ENCODE peak calls at places on chromosomes 11 and 22, in seven cellular contexts. One of them, this sample, is unnamed.

GRCh38 chr11:24496728-24497396 is at the start of gene LUZP2:
- DNase-seq in dorsolateral prefrontal cortex: peak; percentile 40
- DNase-seq in NB4: no peak
- DNase-seq in small intestine: no peak
- DNase-seq in CD4-positive, CD25-positive, alpha-beta regulatory T cell: no peak
- DNase-seq in A549: no peak
- DNase-seq in GM23248: peak; percentile 60
- DNase-seq in this sample: peak; percentile 69

GRCh38 chr22:18060646-18061620 is 16.9 kb upstream of the PEX26 start:
- DNase-seq in dorsolateral prefrontal cortex: no peak
- DNase-seq in NB4: no peak
- DNase-seq in small intestine: peak; percentile 88
- DNase-seq in CD4-positive, CD25-positive, alpha-beta regulatory T cell: no peak
- DNase-seq in A549: peak; percentile 80
- DNase-seq in GM23248: peak; percentile 88
- DNase-seq in this sample: no peak

GRCh38 chr11:61477734-61478148 is 30.8 kb upstream of the LRRC10B start:
- DNase-seq in dorsolateral prefrontal cortex: no peak
- DNase-seq in NB4: peak; percentile 56
- DNase-seq in small intestine: peak; percentile 18
- DNase-seq in CD4-positive, CD25-positive, alpha-beta regulatory T cell: peak; percentile 38
- DNase-seq in A549: peak; percentile 37
- DNase-seq in GM23248: peak; percentile 56
- DNase-seq in this sample: peak; percentile 76

GRCh38 chr11:118838905-118839553 is 44.7 kb upstream of the CXCR5 start:
- DNase-seq in dorsolateral prefrontal cortex: no peak
- DNase-seq in NB4: peak; percentile 55
- DNase-seq in small intestine: no peak
- DNase-seq in CD4-positive, CD25-positive, alpha-beta regulatory T cell: no peak
- DNase-seq in A549: no peak
- DNase-seq in GM23248: peak; percentile 26
- DNase-seq in this sample: no peak

GRCh38 chr11:109241988-109242387 is 180.0 kb upstream of the C11orf87 start:
- DNase-seq in dorsolateral prefrontal cortex: no peak
- DNase-seq in NB4: no peak
- DNase-seq in small intestine: no peak
- DNase-seq in CD4-positive, CD25-positive, alpha-beta regulatory T cell: no peak
- DNase-seq in A549: no peak
- DNase-seq in GM23248: peak; percentile 35
- DNase-seq in this sample: no peak

GRCh38 chr11:96097844-96098421 is 174.0 kb upstream of the MTMR2 start:
- DNase-seq in dorsolateral prefrontal cortex: no peak
- DNase-seq in NB4: no peak
- DNase-seq in small intestine: peak; percentile 74
- DNase-seq in CD4-positive, CD25-positive, alpha-beta regulatory T cell: no peak
- DNase-seq in A549: no peak
- DNase-seq in GM23248: peak; percentile 47
- DNase-seq in this sample: no peak

GRCh38 chr11:122642472-122642922 is 13.0 kb upstream of the UBASH3B start:
- DNase-seq in dorsolateral prefrontal cortex: no peak
- DNase-seq in NB4: no peak
- DNase-seq in small intestine: no peak
- DNase-seq in CD4-positive, CD25-positive, alpha-beta regulatory T cell: no peak
- DNase-seq in A549: peak; percentile 95
- DNase-seq in GM23248: peak; percentile 92
- DNase-seq in this sample: no peak

GRCh38 chr22:23183107-23183698 is 2.9 kb downstream of the BCR start:
- DNase-seq in dorsolateral prefrontal cortex: peak; percentile 83
- DNase-seq in NB4: peak; percentile 61
- DNase-seq in small intestine: peak; percentile 38
- DNase-seq in CD4-positive, CD25-positive, alpha-beta regulatory T cell: no peak
- DNase-seq in A549: no peak
- DNase-seq in GM23248: peak; percentile 75
- DNase-seq in this sample: peak; percentile 74

DNA sequence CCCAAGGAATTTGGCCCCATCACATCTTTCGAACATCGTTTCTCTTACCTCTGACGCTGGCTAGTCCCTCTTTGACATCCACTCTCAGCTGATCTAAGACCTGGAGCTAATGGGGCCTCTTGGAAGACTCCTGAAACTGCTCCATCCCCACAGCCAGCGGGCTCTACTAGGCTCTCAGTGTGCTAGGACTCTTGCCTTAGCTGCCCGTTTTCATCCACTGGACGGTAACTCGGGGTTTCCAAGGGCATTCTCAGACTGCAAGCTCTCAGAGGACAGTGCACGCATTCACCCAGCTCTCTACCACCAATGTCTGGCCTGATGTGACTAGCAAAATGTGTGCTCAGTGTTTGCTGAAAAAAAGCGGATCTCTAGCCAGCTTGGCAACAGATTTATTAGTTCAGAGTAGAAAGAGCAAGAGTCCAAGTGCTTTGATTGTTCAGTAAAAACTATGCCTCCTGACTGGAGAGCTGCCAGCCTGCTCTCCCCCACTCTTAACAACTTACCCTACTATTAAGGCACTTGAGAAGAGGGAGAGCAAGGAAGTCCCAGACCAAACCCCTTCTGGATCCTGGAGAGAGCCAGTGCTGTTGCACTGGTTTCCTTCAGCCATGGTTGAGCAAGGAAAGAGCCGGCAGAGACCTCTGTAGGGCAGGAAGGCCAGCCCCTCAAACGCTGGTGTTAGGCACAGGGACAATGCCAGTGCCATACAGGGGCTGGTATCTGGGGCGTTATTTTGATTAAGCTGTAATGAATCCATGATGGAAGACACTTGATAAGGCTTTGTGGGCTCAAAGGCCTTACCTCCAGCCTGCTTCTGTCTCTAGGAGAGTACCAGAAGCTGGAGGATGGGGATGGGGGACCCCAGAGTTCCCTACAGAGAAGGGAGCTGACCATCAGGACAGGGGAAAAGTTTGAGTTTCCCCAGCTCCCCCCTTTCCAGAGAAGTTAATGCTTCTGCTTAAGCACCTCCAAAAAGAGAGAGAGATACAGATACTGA is 9.2 kb downstream of the RELA start:
- DNase-seq in dorsolateral prefrontal cortex: no peak
- DNase-seq in NB4: no peak
- DNase-seq in small intestine: peak; percentile 72
- DNase-seq in CD4-positive, CD25-positive, alpha-beta regulatory T cell: no peak
- DNase-seq in A549: no peak
- DNase-seq in GM23248: peak; percentile 43
- DNase-seq in this sample: no peak
- H3K4me3 ChIP-seq in dorsolateral prefrontal cortex: peak overlapping the region; percentile 59
- H3K4me3 ChIP-seq in NB4: peak overlapping the region; percentile 33
- H3K4me3 ChIP-seq in small intestine: peak overlapping the region; percentile 51
- H3K4me3 ChIP-seq in CD4-positive, CD25-positive, alpha-beta regulatory T cell: peak overlapping the region; percentile 72
- H3K4me3 ChIP-seq in A549: peak overlapping the region; percentile 53
- H3K4me3 ChIP-seq in GM23248: peak overlapping the region; percentile 67
- H3K4me3 ChIP-seq in this sample: peak overlapping the region; percentile 83

GRCh38 chr11:68939583-68940555 is 36.2 kb downstream of the IGHMBP2 start:
- DNase-seq in dorsolateral prefrontal cortex: no peak
- DNase-seq in NB4: no peak
- DNase-seq in small intestine: no peak
- DNase-seq in CD4-positive, CD25-positive, alpha-beta regulatory T cell: no peak
- DNase-seq in A549: no peak
- DNase-seq in GM23248: no peak
- DNase-seq in this sample: no peak

GRCh38 chr11:68936358-68936636 is 32.6 kb downstream of the IGHMBP2 start:
- DNase-seq in dorsolateral prefrontal cortex: no peak
- DNase-seq in NB4: no peak
- DNase-seq in small intestine: no peak
- DNase-seq in CD4-positive, CD25-positive, alpha-beta regulatory T cell: no peak
- DNase-seq in A549: no peak
- DNase-seq in GM23248: no peak
- DNase-seq in this sample: no peak

GRCh38 chr11:68938816-68939582 is 35.3 kb downstream of the IGHMBP2 start:
- DNase-seq in dorsolateral prefrontal cortex: no peak
- DNase-seq in NB4: no peak
- DNase-seq in small intestine: no peak
- DNase-seq in CD4-positive, CD25-positive, alpha-beta regulatory T cell: no peak
- DNase-seq in A549: no peak
- DNase-seq in GM23248: no peak
- DNase-seq in this sample: no peak

GRCh38 chr11:68936676-68937620 is 33.3 kb downstream of the IGHMBP2 start:
- DNase-seq in dorsolateral prefrontal cortex: no peak
- DNase-seq in NB4: no peak
- DNase-seq in small intestine: no peak
- DNase-seq in CD4-positive, CD25-positive, alpha-beta regulatory T cell: no peak
- DNase-seq in A549: no peak
- DNase-seq in GM23248: no peak
- DNase-seq in this sample: no peak

DNA sequence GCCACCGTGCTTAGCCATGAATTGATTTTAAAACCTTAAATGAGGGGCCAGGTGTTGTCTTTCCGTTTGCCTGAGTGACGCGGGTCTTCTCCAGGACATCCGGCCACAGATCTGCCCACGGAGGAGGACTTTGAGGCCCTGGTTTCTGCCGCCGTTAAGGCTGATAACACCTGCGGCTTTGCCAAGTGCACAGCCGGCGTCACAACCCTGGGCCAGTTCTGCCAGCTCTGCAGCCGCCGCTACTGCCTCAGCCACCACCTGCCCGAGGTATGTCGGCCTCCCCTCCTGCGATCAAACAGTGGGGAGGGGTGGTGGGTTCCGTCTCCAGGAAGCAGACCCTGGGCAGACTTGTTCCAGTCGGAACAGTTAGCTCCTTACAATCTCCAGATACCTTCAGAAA is 34.4 kb downstream of the IGHMBP2 start:
- DNase-seq in dorsolateral prefrontal cortex: no peak
- DNase-seq in NB4: no peak
- DNase-seq in small intestine: no peak
- DNase-seq in CD4-positive, CD25-positive, alpha-beta regulatory T cell: no peak
- DNase-seq in A549: no peak
- DNase-seq in GM23248: no peak
- DNase-seq in this sample: no peak
- H3K4me3 ChIP-seq in dorsolateral prefrontal cortex: no peak overlapping the region
- H3K4me3 ChIP-seq in NB4: no peak overlapping the region
- H3K4me3 ChIP-seq in small intestine: no peak overlapping the region
- H3K4me3 ChIP-seq in CD4-positive, CD25-positive, alpha-beta regulatory T cell: no peak overlapping the region
- H3K4me3 ChIP-seq in A549: no peak overlapping the region
- H3K4me3 ChIP-seq in GM23248: no peak overlapping the region
- H3K4me3 ChIP-seq in this sample: no peak overlapping the region

GRCh38 chr11:66409226-66409625 is 11.6 kb upstream of the NPAS4 start:
- DNase-seq in dorsolateral prefrontal cortex: no peak
- DNase-seq in NB4: no peak
- DNase-seq in small intestine: no peak
- DNase-seq in CD4-positive, CD25-positive, alpha-beta regulatory T cell: no peak
- DNase-seq in A549: no peak
- DNase-seq in GM23248: no peak
- DNase-seq in this sample: no peak
- H3K4me3 ChIP-seq in dorsolateral prefrontal cortex: peak overlapping the region; percentile 58
- H3K4me3 ChIP-seq in NB4: no peak overlapping the region
- H3K4me3 ChIP-seq in small intestine: no peak overlapping the region
- H3K4me3 ChIP-seq in CD4-positive, CD25-positive, alpha-beta regulatory T cell: no peak overlapping the region
- H3K4me3 ChIP-seq in A549: peak overlapping the region; percentile 47
- H3K4me3 ChIP-seq in GM23248: peak overlapping the region; percentile 72
- H3K4me3 ChIP-seq in this sample: no peak overlapping the region

DNA sequence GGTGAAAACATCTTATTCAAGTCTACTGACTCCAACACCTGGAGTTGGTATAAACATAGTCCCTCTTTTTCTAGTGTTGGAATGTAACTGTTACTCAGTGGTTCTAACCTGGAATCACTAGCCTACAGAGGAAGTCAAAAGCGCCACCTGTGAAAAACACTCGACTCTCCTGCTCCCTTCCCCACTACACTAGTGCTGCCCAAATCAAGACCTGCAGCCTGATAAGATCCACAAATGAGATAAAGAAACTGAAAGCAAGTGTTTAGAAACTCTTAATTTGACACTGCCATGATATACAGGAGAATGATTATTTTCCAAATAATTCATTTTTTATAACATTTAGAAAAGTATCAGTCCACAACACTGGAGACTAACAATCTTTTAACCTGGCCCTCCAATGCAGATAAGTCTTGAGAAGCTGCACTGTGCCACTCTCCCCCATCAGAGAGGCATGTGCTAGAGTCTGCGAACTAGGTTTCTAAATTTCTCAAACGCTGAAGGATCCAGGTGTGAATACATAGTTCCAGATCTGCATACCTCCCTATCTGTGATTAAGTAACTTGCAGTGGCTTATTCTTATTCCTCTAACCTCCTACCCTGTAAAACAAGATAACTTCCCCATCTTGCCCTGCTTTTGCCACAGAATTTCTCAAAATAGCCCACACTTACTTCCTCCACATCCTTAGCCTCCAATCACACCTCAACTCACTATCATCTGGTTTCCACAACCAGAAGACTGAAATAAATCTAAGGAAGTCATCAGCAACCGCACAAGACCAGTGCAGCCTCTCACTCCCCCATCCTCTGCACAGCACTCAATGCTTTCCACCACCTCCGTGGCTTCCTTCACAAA is 88.1 kb downstream of the RRAS2 start:
- DNase-seq in dorsolateral prefrontal cortex: peak; percentile 42
- DNase-seq in NB4: peak; percentile 85
- DNase-seq in small intestine: no peak
- DNase-seq in CD4-positive, CD25-positive, alpha-beta regulatory T cell: no peak
- DNase-seq in A549: no peak
- DNase-seq in GM23248: no peak
- DNase-seq in this sample: no peak
- H3K4me3 ChIP-seq in dorsolateral prefrontal cortex: no peak overlapping the region
- H3K4me3 ChIP-seq in NB4: no peak overlapping the region
- H3K4me3 ChIP-seq in small intestine: no peak overlapping the region
- H3K4me3 ChIP-seq in CD4-positive, CD25-positive, alpha-beta regulatory T cell: peak overlapping the region; percentile 65
- H3K4me3 ChIP-seq in A549: no peak overlapping the region
- H3K4me3 ChIP-seq in GM23248: no peak overlapping the region
- H3K4me3 ChIP-seq in this sample: no peak overlapping the region

GRCh38 chr11:111913031-111913861 is 712 bp downstream of the HSPB2 start:
- DNase-seq in dorsolateral prefrontal cortex: no peak
- DNase-seq in NB4: no peak
- DNase-seq in small intestine: no peak
- DNase-seq in CD4-positive, CD25-positive, alpha-beta regulatory T cell: no peak
- DNase-seq in A549: no peak
- DNase-seq in GM23248: peak; percentile 53
- DNase-seq in this sample: no peak
- H3K4me3 ChIP-seq in dorsolateral prefrontal cortex: peak overlapping the region; percentile 65
- H3K4me3 ChIP-seq in NB4: no peak overlapping the region
- H3K4me3 ChIP-seq in small intestine: no peak overlapping the region
- H3K4me3 ChIP-seq in CD4-positive, CD25-positive, alpha-beta regulatory T cell: no peak overlapping the region
- H3K4me3 ChIP-seq in A549: no peak overlapping the region
- H3K4me3 ChIP-seq in GM23248: peak overlapping the region; percentile 65
- H3K4me3 ChIP-seq in this sample: no peak overlapping the region

GRCh38 chr11:67429722-67430121 is 1.4 kb downstream of the RPS6KB2 start:
- DNase-seq in dorsolateral prefrontal cortex: no peak
- DNase-seq in NB4: no peak
- DNase-seq in small intestine: no peak
- DNase-seq in CD4-positive, CD25-positive, alpha-beta regulatory T cell: no peak
- DNase-seq in A549: no peak
- DNase-seq in GM23248: no peak
- DNase-seq in this sample: no peak
- H3K4me3 ChIP-seq in dorsolateral prefrontal cortex: no peak overlapping the region
- H3K4me3 ChIP-seq in NB4: peak overlapping the region; percentile 81
- H3K4me3 ChIP-seq in small intestine: peak overlapping the region; percentile 54
- H3K4me3 ChIP-seq in CD4-positive, CD25-positive, alpha-beta regulatory T cell: peak overlapping the region; percentile 97
- H3K4me3 ChIP-seq in A549: no peak overlapping the region
- H3K4me3 ChIP-seq in GM23248: no peak overlapping the region
- H3K4me3 ChIP-seq in this sample: peak overlapping the region; percentile 88

GRCh38 chr11:64566915-64567882 is 23.8 kb upstream of the SLC22A12 start:
- DNase-seq in dorsolateral prefrontal cortex: no peak
- DNase-seq in NB4: no peak
- DNase-seq in small intestine: no peak
- DNase-seq in CD4-positive, CD25-positive, alpha-beta regulatory T cell: no peak
- DNase-seq in A549: no peak
- DNase-seq in GM23248: no peak
- DNase-seq in this sample: no peak
- H3K4me3 ChIP-seq in dorsolateral prefrontal cortex: no peak overlapping the region
- H3K4me3 ChIP-seq in NB4: no peak overlapping the region
- H3K4me3 ChIP-seq in small intestine: no peak overlapping the region
- H3K4me3 ChIP-seq in CD4-positive, CD25-positive, alpha-beta regulatory T cell: no peak overlapping the region
- H3K4me3 ChIP-seq in A549: no peak overlapping the region
- H3K4me3 ChIP-seq in GM23248: peak overlapping the region; percentile 58
- H3K4me3 ChIP-seq in this sample: no peak overlapping the region

This sample was measured in neuronal stem cell.